ENCODE peak calls at places on chromosomes 5 and 9, in eight cellular contexts. L is neural progenitor cell; M is PC-9; B is cardiac muscle cell; U is psoas muscle; A is RWPE2; O is osteoblast; Z is naive thymus-derived CD4-positive, alpha-beta T cell. Y is an unnamed sample. For H3K4me1, H3K9me3 and H3K36me3, the result is how much of the 10 kb centered on the place peaks cover.

GRCh38 chr5:55533806-55534435 is 843 bp downstream of the PLPP1 start:
- DNase-seq in Z (no peak), L (peak), U (no peak), O (no peak), A (no peak), M (peak), B (peak), Y (peak)

GRCh38 chr9:134335095-134335489 is 8.8 kb downstream of the RXRA start:
- DNase-seq in B (no peak), M (peak), L (no peak), O (no peak), U (peak), Z (no peak), A (no peak), Y (no peak)

GRCh38 chr5:126428421-126428820 is 5.2 kb downstream of the GRAMD2B start:
- DNase-seq in M (no peak), L (no peak), B (no peak), A (no peak), O (no peak), Z (no peak), U (no peak), Y (no peak)

GRCh38 chr9:123927625-123928308 is 2.2 kb downstream of the DENND1A start:
- DNase-seq in M (peak), A (no peak), U (no peak), Z (no peak), O (peak), B (no peak), L (no peak), Y (no peak)

GRCh38 chr5:152397581-152397980 is 7.5 kb downstream of the NMUR2 start:
- DNase-seq in Z (no peak), L (no peak), M (no peak), U (no peak), B (no peak), A (no peak), O (no peak), Y (no peak)

GRCh38 chr5:150402901-150403342 is 9.8 kb downstream of the CD74 start:
- DNase-seq in O (peak), M (no peak), B (no peak), L (no peak), A (no peak), Z (no peak), U (no peak), Y (no peak)

GRCh38 chr5:173707392-173707791 is 90.9 kb upstream of the BOD1 start:
- DNase-seq in Z (no peak), M (no peak), U (peak), O (peak), A (no peak), L (no peak), B (no peak), Y (no peak)

GRCh38 chr9:108883085-108883484 is 21.0 kb downstream of the ACTL7A start:
- DNase-seq in U (no peak), B (no peak), L (no peak), Z (no peak), O (no peak), M (no peak), A (no peak), Y (no peak)

GRCh38 chr9:93950619-93951601 is 4.2 kb downstream of the BARX1 start:
- DNase-seq in M (no peak), Z (no peak), A (no peak), U (no peak), B (no peak), L (peak), O (no peak), Y (no peak)

GRCh38 chr9:99859395-99859980 is 37.8 kb downstream of the NR4A3 start:
- DNase-seq in M (no peak), L (peak), B (no peak), Z (no peak), O (peak), A (no peak), U (no peak), Y (no peak)

GRCh38 chr5:36724429-36725332 is 118.3 kb downstream of the SLC1A3 start:
- DNase-seq in O (no peak), L (no peak), Z (peak), A (no peak), B (no peak), M (no peak), U (peak), Y (no peak)

GRCh38 chr9:107735821-107736220 is 246.3 kb upstream of the KLF4 start:
- DNase-seq in U (no peak), L (no peak), B (no peak), A (no peak), Z (no peak), O (peak), M (no peak), Y (no peak)

GRCh38 chr5:130710596-130710995 is 454.5 kb downstream of the HINT1 start:
- DNase-seq in A (no peak), U (no peak), B (no peak), M (no peak), L (no peak), Z (no peak), O (no peak), Y (no peak)

DNA sequence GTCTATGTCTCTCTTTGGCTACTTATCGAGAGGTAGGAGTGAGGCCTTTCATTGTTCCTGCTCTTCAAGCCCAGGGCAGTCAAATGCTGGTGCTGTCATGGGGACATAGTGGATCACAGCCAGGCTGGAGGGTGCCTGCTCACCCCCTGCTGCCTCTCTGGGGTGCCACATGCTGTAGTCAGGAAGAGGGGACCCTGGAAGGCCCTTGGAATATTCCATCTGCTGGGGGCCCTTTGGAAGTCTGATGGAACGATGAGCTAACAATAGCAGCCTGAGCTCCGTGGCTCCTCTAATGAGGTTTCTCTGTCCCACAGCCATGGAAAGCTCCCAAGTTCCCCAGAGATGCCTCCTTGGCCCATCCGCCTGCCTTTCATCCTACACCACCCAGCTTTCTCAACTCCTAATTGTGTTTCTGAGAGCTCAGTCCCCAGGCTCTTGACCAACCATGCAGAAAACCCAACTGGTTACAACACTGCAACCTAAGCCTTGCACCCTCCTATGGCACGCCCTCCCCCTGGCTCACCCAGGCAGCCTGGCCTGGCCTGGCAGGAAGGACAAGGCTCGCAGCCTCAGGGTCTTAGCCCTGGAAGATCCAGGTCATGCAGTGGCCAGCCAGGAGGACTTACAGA is 91.7 kb downstream of the NRG2 start:
- DNase-seq in O (no peak), Z (no peak), A (no peak), L (no peak), U (peak), M (peak), B (no peak), Y (no peak)
- H3K4me1 ChIP-seq in O (under half), Z (under half), A (under half), L (under half), U (half or more), M (under half), B (under half), Y (under half)

GRCh38 chr5:141241496-141241895 is 3.7 kb upstream of the PCDHB15 start:
- DNase-seq in Z (no peak), L (no peak), B (no peak), M (no peak), A (no peak), O (no peak), U (no peak), Y (no peak)
- H3K9me3 ChIP-seq in Z (half or more), L (under half), B (under half), M (under half), A (under half), O (under half), U (under half), Y (under half)

DNA sequence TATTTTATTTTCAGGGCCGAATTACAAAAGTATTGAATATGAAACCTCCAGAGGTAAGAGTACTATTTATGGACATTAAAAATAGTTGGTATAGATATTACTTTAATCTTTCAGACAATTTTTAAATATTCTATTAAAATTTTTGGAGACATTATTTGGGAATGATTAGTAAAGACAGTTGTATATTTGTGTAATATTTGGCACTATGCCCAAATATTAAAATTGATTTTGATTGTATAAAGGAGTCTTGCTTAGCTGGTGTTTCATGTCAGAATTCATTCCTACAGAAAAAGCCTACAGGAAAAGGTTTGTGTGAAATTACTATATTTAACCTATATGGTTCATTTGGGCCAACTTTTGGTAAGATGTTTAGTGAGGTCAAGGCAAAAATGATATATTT is 5.5 kb downstream of the SMC2 start:
- DNase-seq in U (no peak), O (no peak), Z (no peak), B (no peak), L (no peak), A (no peak), M (no peak), Y (no peak)
- H3K36me3 ChIP-seq in U (under half), O (under half), Z (under half), B (under half), L (under half), A (half or more), M (under half), Y (half or more)

DNA sequence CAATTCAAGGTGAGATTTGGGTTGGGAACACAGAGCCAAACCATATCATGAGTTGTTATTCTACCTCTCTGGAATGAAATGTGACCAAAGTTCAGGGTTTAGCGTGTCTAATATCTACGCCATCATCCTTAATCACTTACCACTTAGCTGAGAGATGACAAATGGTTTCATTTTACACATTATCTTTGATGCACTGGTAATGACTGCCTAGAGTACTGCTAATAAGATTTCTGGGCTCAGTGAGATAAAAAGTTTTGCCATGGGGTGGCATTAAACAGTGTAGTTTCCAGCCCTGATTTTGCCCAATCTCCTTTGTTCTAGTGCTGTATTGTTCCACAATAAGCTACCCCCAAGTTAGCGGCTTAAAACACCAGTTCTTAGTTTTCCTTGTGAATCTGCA is 367.2 kb downstream of the MLLT3 start:
- DNase-seq in L (no peak), Z (no peak), O (no peak), U (no peak), A (no peak), B (no peak), M (no peak), Y (no peak)
- H3K4me1 ChIP-seq in L (under half), Z (under half), O (under half), U (under half), A (under half), B (under half), M (under half), Y (under half)

GRCh38 chr9:38064842-38065368 is 4.1 kb downstream of the SHB start:
- DNase-seq in U (no peak), O (no peak), Z (no peak), A (no peak), L (no peak), M (no peak), B (no peak), Y (no peak)

GRCh38 chr9:38062498-38063362 is 6.3 kb downstream of the SHB start:
- DNase-seq in Z (no peak), L (no peak), O (peak), B (no peak), U (no peak), A (no peak), M (no peak), Y (no peak)

GRCh38 chr9:38061326-38061947 is 7.6 kb downstream of the SHB start:
- DNase-seq in L (no peak), M (no peak), U (no peak), B (no peak), Z (no peak), A (no peak), O (no peak), Y (no peak)

GRCh38 chr9:38062106-38062497 is 6.9 kb downstream of the SHB start:
- DNase-seq in U (no peak), O (no peak), L (no peak), B (no peak), Z (no peak), M (no peak), A (no peak), Y (no peak)

GRCh38 chr9:38063363-38063707 is 5.7 kb downstream of the SHB start:
- DNase-seq in O (no peak), L (no peak), M (no peak), U (no peak), A (no peak), Z (no peak), B (no peak), Y (no peak)
- H3K9me3 ChIP-seq in O (under half), L (under half), M (under half), U (under half), A (under half), Z (under half), B (under half), Y (under half)

GRCh38 chr9:104121022-104121421 is 26.9 kb downstream of the SMC2 start:
- DNase-seq in M (no peak), B (no peak), O (no peak), A (no peak), L (no peak), Z (no peak), U (no peak), Y (no peak)
- H3K36me3 ChIP-seq in M (under half), B (under half), O (under half), A (half or more), L (under half), Z (under half), U (under half), Y (half or more)

DNA sequence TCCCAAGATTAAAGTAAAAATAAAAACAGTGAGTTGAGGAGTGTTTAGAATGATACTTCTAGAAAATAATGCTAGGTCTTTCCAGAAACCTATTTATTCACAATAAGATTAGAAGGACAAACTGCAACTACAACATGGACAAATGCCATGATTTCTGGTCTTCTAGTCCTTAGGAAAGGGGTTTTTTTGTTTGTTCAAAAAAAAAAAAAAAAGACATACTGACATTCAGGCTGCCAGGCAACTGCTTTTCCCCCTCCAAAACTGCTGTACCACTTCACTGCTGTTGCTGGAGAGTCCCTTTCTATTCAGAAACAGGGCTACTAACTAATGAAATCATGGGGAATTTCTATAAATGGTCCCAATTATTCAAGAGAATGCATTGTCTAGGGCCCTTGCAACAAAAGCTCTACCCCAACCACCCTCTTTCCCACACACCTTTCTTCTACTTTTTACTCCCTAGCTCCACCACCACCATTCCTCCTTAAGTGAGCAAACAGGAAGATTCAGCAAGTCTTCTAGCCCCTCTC is 14.0 kb downstream of the ZNF608 start:
- DNase-seq in Z (no peak), A (no peak), U (no peak), M (no peak), L (no peak), O (no peak), B (no peak), Y (peak)
- H3K4me1 ChIP-seq in Z (under half), A (under half), U (under half), M (under half), L (half or more), O (under half), B (half or more), Y (half or more)

Y was measured in HAP-1.